ENCODE peak calls at places on chromosome 5, in seven cellular contexts. Z is retina; S is stimulated activated CD8-positive, alpha-beta memory T cell treated with anti-CD3 and anti-CD28 coated beads, Interleukin-7, amount 100 ng/mL, for 1 hour; H is central memory CD4-positive, alpha-beta T cell; I is H1; N is lower lobe of right lung; D is Daoy. E is an unnamed sample.

GRCh38 chr5:169435506-169436230 is 134.7 kb upstream of the SLIT3 start:
- DNase-seq in D (no peak), N (no peak), Z (no peak), I (no peak), H (no peak), S (no peak), E (no peak)

GRCh38 chr5:87229780-87230179 is 37.9 kb upstream of the RASA1 start:
- DNase-seq in Z (no peak), I (no peak), N (no peak), S (no peak), H (no peak), D (no peak), E (no peak)

GRCh38 chr5:68288756-68289134 is 73.2 kb downstream of the PIK3R1 start:
- DNase-seq in D (no peak), Z (no peak), N (no peak), H (no peak), S (no peak), I (peak), E (no peak)

GRCh38 chr5:151678146-151678545 is 8.6 kb downstream of the SPARC start:
- DNase-seq in S (no peak), H (no peak), N (no peak), Z (no peak), D (no peak), I (no peak), E (no peak)

GRCh38 chr5:177972613-177973012 is 23.4 kb downstream of the PROP1 start:
- DNase-seq in I (no peak), H (no peak), S (no peak), D (no peak), N (no peak), Z (no peak), E (no peak)

GRCh38 chr5:82808960-82809359 is 268.2 kb downstream of the TMEM167A start:
- DNase-seq in H (no peak), N (no peak), D (no peak), I (no peak), Z (no peak), S (no peak), E (no peak)

GRCh38 chr5:164967354-164967753 is 1461.9 kb downstream of the MAT2B start:
- DNase-seq in I (no peak), D (no peak), S (no peak), N (no peak), Z (no peak), H (no peak), E (no peak)

GRCh38 chr5:89534331-89534730 is 651.3 kb upstream of the MEF2C start:
- DNase-seq in H (no peak), I (no peak), Z (no peak), N (no peak), D (no peak), S (no peak), E (no peak)

GRCh38 chr5:76789991-76790571 is 28.7 kb upstream of the F2RL1 start:
- DNase-seq in H (no peak), Z (peak), I (no peak), S (no peak), N (no peak), D (peak), E (no peak)

GRCh38 chr5:111194053-111194452 is 30.1 kb upstream of the CAMK4 start:
- DNase-seq in D (no peak), S (no peak), I (no peak), N (no peak), Z (no peak), H (no peak), E (no peak)

GRCh38 chr5:149015126-149015525 is 47.7 kb downstream of the SH3TC2 start:
- DNase-seq in N (no peak), S (no peak), D (no peak), H (no peak), Z (no peak), I (no peak), E (no peak)

GRCh38 chr5:138032028-138032571 is 779 bp downstream of the FAM13B start:
- DNase-seq in H (peak), Z (no peak), N (peak), D (peak), I (no peak), S (peak), E (peak)

GRCh38 chr5:116492016-116492623 is 82.5 kb downstream of the SEMA6A start:
- DNase-seq in S (no peak), Z (no peak), D (peak), H (peak), N (no peak), I (no peak), E (no peak)

GRCh38 chr5:54309237-54309636 is 1.1 kb downstream of the ARL15 start:
- DNase-seq in N (no peak), Z (no peak), S (no peak), I (no peak), H (no peak), D (peak), E (no peak)

GRCh38 chr5:125180222-125180621 is 433.8 kb upstream of the ZNF608 start:
- DNase-seq in I (no peak), H (no peak), N (no peak), D (no peak), Z (no peak), S (no peak), E (no peak)

GRCh38 chr5:132746592-132747063 is 598 bp upstream of the CCNI2 start:
- DNase-seq in D (peak), I (no peak), H (no peak), N (no peak), Z (peak), S (no peak), E (no peak)

GRCh38 chr5:157506066-157506590 is 46.1 kb downstream of the NIPAL4 start:
- DNase-seq in Z (no peak), I (no peak), S (no peak), N (no peak), H (no peak), D (no peak), E (no peak)

GRCh38 chr5:16493261-16493660 is 27.7 kb upstream of the ZNF622 start:
- DNase-seq in S (no peak), I (no peak), Z (no peak), H (no peak), D (no peak), N (no peak), E (no peak)

GRCh38 chr5:119285070-119285916 is 70.5 kb upstream of the TNFAIP8 start:
- DNase-seq in D (peak), N (no peak), I (no peak), H (no peak), S (no peak), Z (no peak), E (no peak)

GRCh38 chr5:180469586-180469865 is 24.7 kb upstream of the CNOT6 start:
- DNase-seq in I (no peak), D (no peak), Z (no peak), S (no peak), N (no peak), H (no peak), E (no peak)

GRCh38 chr5:57889558-57889957 is 406.9 kb upstream of the ACTBL2 start:
- DNase-seq in N (no peak), I (no peak), Z (no peak), D (peak), S (no peak), H (no peak), E (no peak)

GRCh38 chr5:133398646-133399081 is 213.7 kb downstream of the FSTL4 start:
- DNase-seq in I (no peak), S (no peak), H (no peak), Z (no peak), N (no peak), D (peak), E (no peak)

GRCh38 chr5:68652507-68652906 is 437.0 kb downstream of the PIK3R1 start:
- DNase-seq in I (no peak), S (no peak), N (no peak), D (peak), H (no peak), Z (no peak), E (no peak)

GRCh38 chr5:114903767-114904166 is 265.9 kb downstream of the TRIM36 start:
- DNase-seq in Z (no peak), I (no peak), H (no peak), S (no peak), N (no peak), D (no peak), E (no peak)

E was measured in breast epithelium.